ENCODE peak calls at places on chromosomes 2 and 18, in six cellular contexts. B is cardiac muscle cell, F is fibroblast of lung, J is small intestine, L is IMR-90, T is psoas muscle. W is an unnamed sample. For H3K36me3, the result is how much of the 10 kb centered on the place peaks cover.

GRCh38 chr2:167681234-167681633 is 566.2 kb downstream of the STK39 start:
- DNase-seq in B (no peak), F (peak), J (no peak), L (no peak), T (no peak), W (no peak)

GRCh38 chr2:237799060-237799428 is 465 bp downstream of the RBM44 start:
- DNase-seq in B (no peak), F (no peak), J (no peak), L (no peak), T (no peak), W (no peak)

GRCh38 chr2:67560818-67561221 is 163.7 kb downstream of the ETAA1 start:
- DNase-seq in B (peak), F (peak), J (no peak), L (peak), T (no peak), W (no peak)

GRCh38 chr2:9656270-9656766 is 25.5 kb upstream of the YWHAQ start:
- DNase-seq in B (peak), F (peak), J (no peak), L (peak), T (no peak), W (peak)

GRCh38 chr18:58087928-58088722 is 44.1 kb downstream of the NEDD4L start:
- DNase-seq in B (no peak), F (peak), J (peak), L (peak), T (no peak), W (no peak)

GRCh38 chr2:181900007-181900651 is 8.6 kb downstream of the ITPRID2 start:
- DNase-seq in B (no peak), F (no peak), J (peak), L (no peak), T (no peak), W (no peak)

GRCh38 chr2:100188326-100188725 is 45.9 kb upstream of the AFF3 start:
- DNase-seq in B (no peak), F (no peak), J (no peak), L (no peak), T (no peak), W (no peak)

GRCh38 chr18:10420561-10421352 is 33.7 kb upstream of the APCDD1 start:
- DNase-seq in B (peak), F (peak), J (no peak), L (peak), T (no peak), W (no peak)

GRCh38 chr2:25311866-25312575 is 29.7 kb downstream of the DNMT3A start:
- DNase-seq in B (no peak), F (no peak), J (no peak), L (no peak), T (peak), W (no peak)

GRCh38 chr2:234310166-234310565 is 186.7 kb downstream of the ARL4C start:
- DNase-seq in B (no peak), F (no peak), J (no peak), L (no peak), T (no peak), W (no peak)

GRCh38 chr2:128354731-128355470 is 36.2 kb upstream of the HS6ST1 start:
- DNase-seq in B (peak), F (peak), J (no peak), L (peak), T (no peak), W (no peak)

GRCh38 chr18:47453038-47453437 is 201.6 kb upstream of the SKOR2 start:
- DNase-seq in B (no peak), F (no peak), J (no peak), L (no peak), T (no peak), W (no peak)

GRCh38 chr18:39806519-39806918 is 2148.5 kb upstream of the PIK3C3 start:
- DNase-seq in B (peak), F (peak), J (no peak), L (no peak), T (no peak), W (no peak)

GRCh38 chr2:65076345-65076710 is 20.1 kb downstream of the CEP68 start:
- DNase-seq in B (peak), F (peak), J (no peak), L (peak), T (no peak), W (peak)

GRCh38 chr2:118371500-118371899 is 283.2 kb downstream of the INSIG2 start:
- DNase-seq in B (peak), F (peak), J (peak), L (peak), T (no peak), W (no peak)

GRCh38 chr2:241728627-241729026 is 5.8 kb upstream of the D2HGDH start:
- DNase-seq in B (peak), F (no peak), J (no peak), L (no peak), T (peak), W (no peak)

GRCh38 chr2:80322958-80323357 is 18.4 kb upstream of the LRRTM1 start:
- DNase-seq in B (no peak), F (no peak), J (no peak), L (no peak), T (no peak), W (no peak)

GRCh38 chr2:74696758-74697327 is 42.8 kb downstream of the SEMA4F start:
- DNase-seq in B (peak), F (peak), J (peak), L (peak), T (no peak), W (no peak)

GRCh38 chr2:231960810-231961348 is 634 bp upstream of the DIS3L2 start:
- DNase-seq in B (no peak), F (no peak), J (no peak), L (no peak), T (no peak), W (no peak)

GRCh38 chr18:1527805-1528204 is 623.1 kb downstream of the ADCYAP1 start:
- DNase-seq in B (no peak), F (no peak), J (no peak), L (no peak), T (no peak), W (no peak)

GRCh38 chr2:26298286-26298637 is 47.7 kb upstream of the SELENOI start:
- DNase-seq in B (no peak), F (no peak), J (no peak), L (no peak), T (no peak), W (no peak)

GRCh38 chr18:39371996-39372395 is 1806.4 kb upstream of the CELF4 start:
- DNase-seq in B (no peak), F (no peak), J (no peak), L (no peak), T (no peak), W (no peak)

GRCh38 chr18:14962626-14963025 is 214.7 kb downstream of the ANKRD30B start:
- DNase-seq in B (no peak), F (no peak), J (no peak), L (no peak), T (no peak), W (no peak)

GRCh38 chr2:23058435-23058834 is 326.5 kb upstream of the KLHL29 start:
- DNase-seq in B (no peak), F (no peak), J (no peak), L (no peak), T (no peak), W (no peak)

GRCh38 chr2:179031731-179032408 is 18.1 kb downstream of the CCDC141 start:
- DNase-seq in B (no peak), F (no peak), J (no peak), L (peak), T (no peak), W (peak)

GRCh38 chr2:186595219-186595618 is 5.4 kb downstream of the ITGAV start:
- DNase-seq in B (peak), F (peak), J (no peak), L (peak), T (no peak), W (no peak)

GRCh38 chr2:176136375-176137248 is 7.1 kb downstream of the HOXD8 start:
- DNase-seq in B (peak), F (no peak), J (no peak), L (no peak), T (peak), W (no peak)

GRCh38 chr2:15943378-15943851 is 3.1 kb downstream of the MYCN start:
- DNase-seq in B (no peak), F (no peak), J (peak), L (no peak), T (peak), W (no peak)

GRCh38 chr18:10249270-10249669 is 205.2 kb upstream of the APCDD1 start:
- DNase-seq in B (no peak), F (no peak), J (no peak), L (no peak), T (no peak), W (no peak)

GRCh38 chr2:223995569-223995968 is 38.3 kb downstream of the MRPL44 start:
- DNase-seq in B (peak), F (peak), J (no peak), L (peak), T (no peak), W (peak)

GRCh38 chr2:48205137-48205798 is 299.0 kb upstream of the FBXO11 start:
- DNase-seq in B (peak), F (peak), J (peak), L (peak), T (no peak), W (no peak)

GRCh38 chr2:205734436-205734835 is 52.1 kb downstream of the NRP2 start:
- DNase-seq in B (peak), F (peak), J (no peak), L (peak), T (no peak), W (no peak)

GRCh38 chr2:97693476-97693875 is 19.9 kb upstream of the ZAP70 start:
- DNase-seq in B (peak), F (peak), J (no peak), L (peak), T (no peak), W (no peak)

DNA sequence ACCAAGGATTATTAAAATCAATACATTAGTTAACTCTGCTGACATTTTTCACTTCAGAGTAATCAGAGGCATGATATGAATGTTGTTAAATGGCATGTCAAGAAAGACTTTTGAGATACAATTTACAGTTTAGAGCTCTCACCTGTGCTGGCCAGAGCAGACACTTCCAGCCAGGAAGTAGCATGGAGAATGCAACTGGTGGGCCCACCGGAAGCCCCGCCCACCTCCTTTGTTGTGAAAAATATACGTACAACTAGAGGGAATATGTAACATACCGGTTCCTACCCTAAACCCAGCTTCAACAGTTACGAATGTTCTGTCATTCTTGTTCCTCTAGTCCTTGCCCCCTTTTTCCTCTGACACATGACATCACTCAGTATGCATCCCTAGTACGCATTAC is 70.3 kb upstream of the ITM2C start:
- DNase-seq in B (peak), F (no peak), J (no peak), L (peak), T (no peak), W (no peak)
- H3K4me3 ChIP-seq in B (no peak), F (no peak), J (no peak), L (no peak), T (no peak), W (no peak)

GRCh38 chr2:135762530-135762929 is 20.9 kb downstream of the UBXN4 start:
- DNase-seq in B (no peak), F (no peak), J (no peak), L (no peak), T (no peak), W (no peak)
- H3K36me3 ChIP-seq in B (half or more), F (under half), J (under half), L (under half), T (half or more), W (under half)

GRCh38 chr2:222799262-222799918 is 61.4 kb upstream of the ACSL3 start:
- DNase-seq in B (no peak), F (no peak), J (no peak), L (no peak), T (no peak), W (no peak)
- H3K4me3 ChIP-seq in B (no peak), F (no peak), J (no peak), L (no peak), T (no peak), W (no peak)

GRCh38 chr18:61855127-61855991 is 37.4 kb downstream of the RNF152 start:
- DNase-seq in B (no peak), F (no peak), J (no peak), L (no peak), T (no peak), W (no peak)

GRCh38 chr18:61861372-61861771 is 31.4 kb downstream of the RNF152 start:
- DNase-seq in B (no peak), F (no peak), J (no peak), L (no peak), T (no peak), W (no peak)

GRCh38 chr18:61855992-61856378 is 36.8 kb downstream of the RNF152 start:
- DNase-seq in B (no peak), F (no peak), J (no peak), L (no peak), T (no peak), W (no peak)

GRCh38 chr18:61859118-61859517 is 33.7 kb downstream of the RNF152 start:
- DNase-seq in B (no peak), F (no peak), J (no peak), L (no peak), T (no peak), W (no peak)

DNA sequence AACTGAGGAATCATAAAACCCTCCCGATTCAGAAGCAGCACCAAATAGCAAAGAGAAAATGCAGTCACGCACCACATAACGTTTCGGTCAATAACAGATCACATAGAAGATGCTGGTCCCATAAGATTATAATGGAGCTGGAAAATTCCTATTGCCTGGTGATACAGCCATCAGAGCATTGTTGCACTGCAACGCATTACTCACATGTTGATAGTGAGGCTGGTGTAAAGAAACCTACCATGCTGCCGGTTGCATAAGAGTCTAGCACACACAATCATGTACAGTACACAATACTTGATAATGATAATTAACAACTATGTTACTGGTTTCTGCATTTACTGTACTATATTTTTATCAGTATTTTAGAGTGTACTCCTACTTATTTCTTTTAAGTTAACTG is 32.5 kb downstream of the RNF152 start:
- DNase-seq in B (peak), F (no peak), J (no peak), L (peak), T (no peak), W (no peak)
- H3K36me3 ChIP-seq in B (under half), F (under half), J (under half), L (under half), T (under half), W (under half)

W was measured in BJ.